ENCODE peak calls at places on chromosomes 11 and 22, in six cellular contexts. S is cerebellar nuclear complex; M is NCI-H2171; C is right cardiac atrium; K is activated CD4-positive, CD25-positive, alpha-beta regulatory T cell; L is HS-5. B is an unnamed sample.

GRCh38 chr22:19109198-19110063 is 12.8 kb downstream of the DGCR2 start:
- DNase-seq in S (no peak), M (no peak), C (no peak), K (no peak), L (peak), B (no peak)

GRCh38 chr11:43124272-43124920 is 187.4 kb upstream of the API5 start:
- DNase-seq in S (no peak), M (no peak), C (no peak), K (no peak), L (no peak), B (no peak)

GRCh38 chr11:46253258-46254134 is 24.0 kb upstream of the CREB3L1 start:
- DNase-seq in S (no peak), M (no peak), C (no peak), K (no peak), L (no peak), B (no peak)

GRCh38 chr11:27468209-27468608 is 4.4 kb downstream of the LGR4 start:
- DNase-seq in S (no peak), M (no peak), C (no peak), K (no peak), L (peak), B (no peak)

GRCh38 chr22:37193629-37194191 is 5.7 kb upstream of the C1QTNF6 start:
- DNase-seq in S (no peak), M (no peak), C (no peak), K (no peak), L (no peak), B (no peak)

GRCh38 chr11:45881708-45882368 is 3.6 kb upstream of the MAPK8IP1 start:
- DNase-seq in S (no peak), M (no peak), C (no peak), K (no peak), L (no peak), B (no peak)

GRCh38 chr11:123213307-123213708 is 18.3 kb upstream of the CLMP start:
- DNase-seq in S (no peak), M (no peak), C (no peak), K (no peak), L (no peak), B (no peak)

GRCh38 chr22:30078320-30079311 is 1.6 kb upstream of the HORMAD2 start:
- DNase-seq in S (no peak), M (peak), C (no peak), K (no peak), L (no peak), B (peak)

GRCh38 chr11:15616130-15617105 is 501.7 kb downstream of the INSC start:
- DNase-seq in S (no peak), M (no peak), C (no peak), K (no peak), L (no peak), B (no peak)

GRCh38 chr11:12028303-12028702 is 19.9 kb upstream of the DKK3 start:
- DNase-seq in S (no peak), M (no peak), C (no peak), K (no peak), L (no peak), B (no peak)

GRCh38 chr11:35289821-35290220 is 129.5 kb downstream of the SLC1A2 start:
- DNase-seq in S (no peak), M (no peak), C (no peak), K (no peak), L (peak), B (no peak)

GRCh38 chr22:38316340-38317236 is 645 bp downstream of the CSNK1E start:
- DNase-seq in S (no peak), M (peak), C (peak), K (no peak), L (no peak), B (no peak)

GRCh38 chr11:70894566-70894965 is 357.8 kb downstream of the SHANK2 start:
- DNase-seq in S (no peak), M (no peak), C (no peak), K (no peak), L (no peak), B (no peak)

GRCh38 chr11:62707277-62707771 is at the start of the genes BSCL2 and GNG3:
- DNase-seq in S (peak), M (no peak), C (no peak), K (no peak), L (no peak), B (no peak)

GRCh38 chr11:34327804-34328631 is 29.8 kb downstream of the ABTB2 start:
- DNase-seq in S (peak), M (peak), C (peak), K (no peak), L (no peak), B (peak)

GRCh38 chr22:35483730-35484129 is 56.9 kb upstream of the RASD2 start:
- DNase-seq in S (no peak), M (no peak), C (no peak), K (no peak), L (no peak), B (no peak)

GRCh38 chr11:12565406-12565805 is 108.8 kb upstream of the TEAD1 start:
- DNase-seq in S (no peak), M (no peak), C (no peak), K (no peak), L (no peak), B (no peak)

GRCh38 chr11:122517403-122518379 is 137.8 kb upstream of the UBASH3B start:
- DNase-seq in S (no peak), M (no peak), C (no peak), K (no peak), L (no peak), B (no peak)

GRCh38 chr11:72433455-72434061 is 773 bp downstream of the CLPB start:
- DNase-seq in S (no peak), M (no peak), C (no peak), K (no peak), L (no peak), B (no peak)

GRCh38 chr11:67463680-67464410 is 5.2 kb downstream of the TMEM134 start:
- DNase-seq in S (no peak), M (no peak), C (peak), K (no peak), L (no peak), B (no peak)

GRCh38 chr11:92845390-92846185 is 123.9 kb upstream of the MTNR1B start:
- DNase-seq in S (no peak), M (peak), C (no peak), K (no peak), L (no peak), B (peak)

GRCh38 chr22:24156146-24156914 is 25.0 kb upstream of the SUSD2 start:
- DNase-seq in S (no peak), M (no peak), C (peak), K (peak), L (no peak), B (no peak)

GRCh38 chr22:43007519-43008102 is 7.3 kb downstream of the PACSIN2 start:
- DNase-seq in S (no peak), M (no peak), C (no peak), K (no peak), L (no peak), B (no peak)

GRCh38 chr11:135033545-135033944 is 621.5 kb upstream of the B3GAT1 start:
- DNase-seq in S (no peak), M (no peak), C (no peak), K (no peak), L (no peak), B (no peak)

GRCh38 chr22:38065539-38065938 is 8.3 kb downstream of the PICK1 start:
- DNase-seq in S (no peak), M (no peak), C (no peak), K (no peak), L (no peak), B (no peak)

GRCh38 chr11:118621071-118621815 is 13.8 kb downstream of the PHLDB1 start:
- DNase-seq in S (peak), M (peak), C (peak), K (no peak), L (no peak), B (peak)

GRCh38 chr22:26360169-26360885 is 68.7 kb upstream of the ASPHD2 start:
- DNase-seq in S (no peak), M (peak), C (peak), K (peak), L (peak), B (no peak)

GRCh38 chr22:50608996-50609395 is 8.4 kb downstream of the MAPK8IP2 start:
- DNase-seq in S (no peak), M (no peak), C (no peak), K (no peak), L (no peak), B (no peak)

GRCh38 chr22:36356708-36357694 is 30.8 kb downstream of the MYH9 start:
- DNase-seq in S (no peak), M (no peak), C (no peak), K (no peak), L (no peak), B (no peak)

B was measured in DMS 273 treated with DMSO at 0.1 percent for 48 hours.